ENCODE peak calls at places on chromosome 7, in eight cellular contexts. One of them, this sample, is unnamed.

GRCh38 chr7:73612598-73613269 is 11.6 kb downstream of the MLXIPL start:
- DNase-seq in colonic mucosa: peak
- DNase-seq in upper lobe of right lung: no peak
- DNase-seq in WERI-Rb-1: no peak
- DNase-seq in pancreas: peak
- DNase-seq in Calu3: peak
- DNase-seq in fibroblast of mammary gland: peak
- DNase-seq in endothelial cell: peak
- DNase-seq in this sample: peak

GRCh38 chr7:150410131-150410530 is 31.0 kb downstream of the ZNF775 start:
- DNase-seq in upper lobe of right lung: no peak
- DNase-seq in endothelial cell: no peak
- DNase-seq in pancreas: no peak
- DNase-seq in fibroblast of mammary gland: no peak
- DNase-seq in Calu3: no peak
- DNase-seq in colonic mucosa: no peak
- DNase-seq in WERI-Rb-1: no peak
- DNase-seq in this sample: no peak

GRCh38 chr7:21504021-21504420 is 38.8 kb upstream of the DNAH11 start:
- DNase-seq in endothelial cell: no peak
- DNase-seq in colonic mucosa: no peak
- DNase-seq in fibroblast of mammary gland: no peak
- DNase-seq in Calu3: peak
- DNase-seq in WERI-Rb-1: no peak
- DNase-seq in upper lobe of right lung: no peak
- DNase-seq in pancreas: no peak
- DNase-seq in this sample: no peak

GRCh38 chr7:45080265-45080957 is 8.4 kb downstream of the NACAD start:
- DNase-seq in fibroblast of mammary gland: no peak
- DNase-seq in colonic mucosa: no peak
- DNase-seq in Calu3: no peak
- DNase-seq in pancreas: no peak
- DNase-seq in WERI-Rb-1: peak
- DNase-seq in endothelial cell: no peak
- DNase-seq in upper lobe of right lung: peak
- DNase-seq in this sample: no peak

GRCh38 chr7:135924302-135924701 is 52.9 kb downstream of the MTPN start:
- DNase-seq in upper lobe of right lung: no peak
- DNase-seq in WERI-Rb-1: no peak
- DNase-seq in fibroblast of mammary gland: no peak
- DNase-seq in Calu3: no peak
- DNase-seq in pancreas: no peak
- DNase-seq in endothelial cell: no peak
- DNase-seq in colonic mucosa: no peak
- DNase-seq in this sample: no peak

GRCh38 chr7:47601119-47601880 is 19.4 kb upstream of the TNS3 start:
- DNase-seq in pancreas: no peak
- DNase-seq in fibroblast of mammary gland: peak
- DNase-seq in upper lobe of right lung: no peak
- DNase-seq in WERI-Rb-1: no peak
- DNase-seq in endothelial cell: no peak
- DNase-seq in colonic mucosa: no peak
- DNase-seq in Calu3: peak
- DNase-seq in this sample: peak

GRCh38 chr7:149320313-149321124 is 58.5 kb downstream of the ZNF783 start:
- DNase-seq in upper lobe of right lung: no peak
- DNase-seq in Calu3: no peak
- DNase-seq in fibroblast of mammary gland: no peak
- DNase-seq in WERI-Rb-1: no peak
- DNase-seq in pancreas: no peak
- DNase-seq in colonic mucosa: no peak
- DNase-seq in endothelial cell: no peak
- DNase-seq in this sample: no peak

GRCh38 chr7:81162771-81163525 is 244.1 kb upstream of the SEMA3C start:
- DNase-seq in upper lobe of right lung: no peak
- DNase-seq in pancreas: no peak
- DNase-seq in fibroblast of mammary gland: peak
- DNase-seq in Calu3: no peak
- DNase-seq in WERI-Rb-1: no peak
- DNase-seq in colonic mucosa: no peak
- DNase-seq in endothelial cell: no peak
- DNase-seq in this sample: no peak

GRCh38 chr7:37284805-37285211 is 163.9 kb downstream of the ELMO1 start:
- DNase-seq in endothelial cell: peak
- DNase-seq in fibroblast of mammary gland: peak
- DNase-seq in upper lobe of right lung: peak
- DNase-seq in colonic mucosa: peak
- DNase-seq in WERI-Rb-1: peak
- DNase-seq in Calu3: peak
- DNase-seq in pancreas: no peak
- DNase-seq in this sample: no peak

GRCh38 chr7:37833107-37833817 is 15.1 kb upstream of the NME8 start:
- DNase-seq in upper lobe of right lung: no peak
- DNase-seq in Calu3: peak
- DNase-seq in endothelial cell: peak
- DNase-seq in WERI-Rb-1: peak
- DNase-seq in pancreas: peak
- DNase-seq in fibroblast of mammary gland: peak
- DNase-seq in colonic mucosa: peak
- DNase-seq in this sample: no peak

GRCh38 chr7:73858807-73859206 is 2.2 kb upstream of the TMEM270 start:
- DNase-seq in pancreas: no peak
- DNase-seq in colonic mucosa: no peak
- DNase-seq in endothelial cell: no peak
- DNase-seq in Calu3: no peak
- DNase-seq in fibroblast of mammary gland: peak
- DNase-seq in upper lobe of right lung: no peak
- DNase-seq in WERI-Rb-1: no peak
- DNase-seq in this sample: no peak

GRCh38 chr7:143380646-143381426 is at the start of gene ZYX:
- DNase-seq in colonic mucosa: peak
- DNase-seq in fibroblast of mammary gland: peak
- DNase-seq in Calu3: peak
- DNase-seq in pancreas: peak
- DNase-seq in endothelial cell: peak
- DNase-seq in upper lobe of right lung: peak
- DNase-seq in WERI-Rb-1: peak
- DNase-seq in this sample: peak

GRCh38 chr7:1943933-1944618 is 274.0 kb downstream of the ELFN1 start:
- DNase-seq in pancreas: peak
- DNase-seq in colonic mucosa: no peak
- DNase-seq in upper lobe of right lung: no peak
- DNase-seq in WERI-Rb-1: no peak
- DNase-seq in Calu3: no peak
- DNase-seq in fibroblast of mammary gland: no peak
- DNase-seq in endothelial cell: no peak
- DNase-seq in this sample: no peak

GRCh38 chr7:123771256-123771655 is 22.5 kb upstream of the WASL start:
- DNase-seq in WERI-Rb-1: no peak
- DNase-seq in colonic mucosa: no peak
- DNase-seq in fibroblast of mammary gland: no peak
- DNase-seq in upper lobe of right lung: no peak
- DNase-seq in endothelial cell: no peak
- DNase-seq in pancreas: no peak
- DNase-seq in Calu3: no peak
- DNase-seq in this sample: no peak
- TF ChIP-seq CTCF in WERI-Rb-1: no peak
- TF ChIP-seq CTCF in colonic mucosa: no peak
- TF ChIP-seq CTCF in fibroblast of mammary gland: no peak
- TF ChIP-seq CTCF in upper lobe of right lung: no peak
- TF ChIP-seq CTCF in endothelial cell: no peak
- TF ChIP-seq CTCF in pancreas: no peak
- TF ChIP-seq CTCF in Calu3: no peak
- TF ChIP-seq CTCF in this sample: no peak

GRCh38 chr7:34425194-34425593 is 232.8 kb upstream of the NPSR1 start:
- DNase-seq in colonic mucosa: no peak
- DNase-seq in Calu3: no peak
- DNase-seq in pancreas: no peak
- DNase-seq in WERI-Rb-1: no peak
- DNase-seq in fibroblast of mammary gland: no peak
- DNase-seq in upper lobe of right lung: no peak
- DNase-seq in endothelial cell: no peak
- DNase-seq in this sample: no peak

GRCh38 chr7:34425631-34426384 is 232.2 kb upstream of the NPSR1 start:
- DNase-seq in endothelial cell: no peak
- DNase-seq in pancreas: no peak
- DNase-seq in upper lobe of right lung: no peak
- DNase-seq in Calu3: no peak
- DNase-seq in fibroblast of mammary gland: no peak
- DNase-seq in colonic mucosa: no peak
- DNase-seq in WERI-Rb-1: no peak
- DNase-seq in this sample: no peak

GRCh38 chr7:34430456-34430855 is 227.6 kb upstream of the NPSR1 start:
- DNase-seq in endothelial cell: peak
- DNase-seq in pancreas: no peak
- DNase-seq in WERI-Rb-1: peak
- DNase-seq in colonic mucosa: no peak
- DNase-seq in upper lobe of right lung: no peak
- DNase-seq in fibroblast of mammary gland: peak
- DNase-seq in Calu3: peak
- DNase-seq in this sample: peak
- TF ChIP-seq CTCF in endothelial cell: peak
- TF ChIP-seq CTCF in pancreas: no peak
- TF ChIP-seq CTCF in WERI-Rb-1: peak
- TF ChIP-seq CTCF in colonic mucosa: no peak
- TF ChIP-seq CTCF in upper lobe of right lung: peak
- TF ChIP-seq CTCF in fibroblast of mammary gland: peak
- TF ChIP-seq CTCF in Calu3: peak
- TF ChIP-seq CTCF in this sample: peak

DNA sequence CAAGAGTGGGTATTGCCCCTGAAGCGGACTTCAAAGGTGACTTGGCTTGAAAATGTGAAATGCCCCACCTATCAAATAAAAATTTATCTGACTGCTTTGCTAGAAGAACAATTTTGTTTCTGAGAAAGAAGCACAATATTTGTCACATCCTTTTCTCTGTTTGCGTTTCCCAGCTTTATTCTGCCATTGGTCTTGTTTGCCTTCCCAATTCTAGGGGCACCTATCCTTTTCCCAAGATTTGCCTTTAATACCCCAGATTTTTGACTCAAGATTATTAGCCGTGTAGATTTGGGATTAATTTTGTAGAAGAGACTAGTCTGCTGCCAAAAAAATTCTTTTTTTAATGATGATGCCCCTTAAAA is 110.2 kb upstream of the LRGUK start:
- DNase-seq in upper lobe of right lung: no peak
- DNase-seq in fibroblast of mammary gland: no peak
- DNase-seq in Calu3: no peak
- DNase-seq in colonic mucosa: no peak
- DNase-seq in WERI-Rb-1: no peak
- DNase-seq in pancreas: no peak
- DNase-seq in endothelial cell: no peak
- DNase-seq in this sample: no peak
- TF ChIP-seq CTCF in upper lobe of right lung: no peak
- TF ChIP-seq CTCF in fibroblast of mammary gland: no peak
- TF ChIP-seq CTCF in Calu3: peak
- TF ChIP-seq CTCF in colonic mucosa: no peak
- TF ChIP-seq CTCF in WERI-Rb-1: no peak
- TF ChIP-seq CTCF in pancreas: no peak
- TF ChIP-seq CTCF in endothelial cell: no peak
- TF ChIP-seq CTCF in this sample: peak

GRCh38 chr7:159046300-159046699 is 98.4 kb downstream of the VIPR2 start:
- DNase-seq in WERI-Rb-1: no peak
- DNase-seq in pancreas: no peak
- DNase-seq in upper lobe of right lung: no peak
- DNase-seq in fibroblast of mammary gland: no peak
- DNase-seq in colonic mucosa: no peak
- DNase-seq in endothelial cell: no peak
- DNase-seq in Calu3: no peak
- DNase-seq in this sample: no peak

GRCh38 chr7:159048656-159049055 is 96.0 kb downstream of the VIPR2 start:
- DNase-seq in WERI-Rb-1: no peak
- DNase-seq in colonic mucosa: peak
- DNase-seq in Calu3: no peak
- DNase-seq in upper lobe of right lung: no peak
- DNase-seq in endothelial cell: no peak
- DNase-seq in fibroblast of mammary gland: no peak
- DNase-seq in pancreas: no peak
- DNase-seq in this sample: no peak

GRCh38 chr7:159047536-159047935 is 97.1 kb downstream of the VIPR2 start:
- DNase-seq in pancreas: no peak
- DNase-seq in fibroblast of mammary gland: no peak
- DNase-seq in upper lobe of right lung: no peak
- DNase-seq in WERI-Rb-1: no peak
- DNase-seq in Calu3: no peak
- DNase-seq in colonic mucosa: no peak
- DNase-seq in endothelial cell: no peak
- DNase-seq in this sample: no peak

GRCh38 chr7:159042639-159043101 is 102.0 kb downstream of the VIPR2 start:
- DNase-seq in pancreas: no peak
- DNase-seq in WERI-Rb-1: no peak
- DNase-seq in colonic mucosa: peak
- DNase-seq in upper lobe of right lung: no peak
- DNase-seq in fibroblast of mammary gland: no peak
- DNase-seq in Calu3: no peak
- DNase-seq in endothelial cell: no peak
- DNase-seq in this sample: no peak

GRCh38 chr7:159045839-159046238 is 98.8 kb downstream of the VIPR2 start:
- DNase-seq in endothelial cell: no peak
- DNase-seq in upper lobe of right lung: no peak
- DNase-seq in WERI-Rb-1: no peak
- DNase-seq in pancreas: no peak
- DNase-seq in colonic mucosa: no peak
- DNase-seq in Calu3: no peak
- DNase-seq in fibroblast of mammary gland: no peak
- DNase-seq in this sample: no peak
- TF ChIP-seq CTCF in endothelial cell: no peak
- TF ChIP-seq CTCF in upper lobe of right lung: no peak
- TF ChIP-seq CTCF in WERI-Rb-1: no peak
- TF ChIP-seq CTCF in pancreas: no peak
- TF ChIP-seq CTCF in colonic mucosa: no peak
- TF ChIP-seq CTCF in Calu3: no peak
- TF ChIP-seq CTCF in fibroblast of mammary gland: no peak
- TF ChIP-seq CTCF in this sample: peak

GRCh38 chr7:85525661-85526060 is 338.8 kb upstream of the SEMA3D start:
- DNase-seq in fibroblast of mammary gland: no peak
- DNase-seq in upper lobe of right lung: no peak
- DNase-seq in colonic mucosa: no peak
- DNase-seq in pancreas: no peak
- DNase-seq in endothelial cell: no peak
- DNase-seq in Calu3: no peak
- DNase-seq in WERI-Rb-1: no peak
- DNase-seq in this sample: no peak

GRCh38 chr7:85529831-85530230 is 343.0 kb upstream of the SEMA3D start:
- DNase-seq in colonic mucosa: no peak
- DNase-seq in pancreas: no peak
- DNase-seq in WERI-Rb-1: no peak
- DNase-seq in upper lobe of right lung: no peak
- DNase-seq in endothelial cell: no peak
- DNase-seq in Calu3: no peak
- DNase-seq in fibroblast of mammary gland: peak
- DNase-seq in this sample: peak

GRCh38 chr7:85529197-85529596 is 342.3 kb upstream of the SEMA3D start:
- DNase-seq in upper lobe of right lung: no peak
- DNase-seq in colonic mucosa: no peak
- DNase-seq in fibroblast of mammary gland: peak
- DNase-seq in WERI-Rb-1: no peak
- DNase-seq in Calu3: no peak
- DNase-seq in pancreas: no peak
- DNase-seq in endothelial cell: no peak
- DNase-seq in this sample: peak

GRCh38 chr7:85528581-85528980 is 341.7 kb upstream of the SEMA3D start:
- DNase-seq in endothelial cell: no peak
- DNase-seq in pancreas: no peak
- DNase-seq in fibroblast of mammary gland: peak
- DNase-seq in upper lobe of right lung: no peak
- DNase-seq in Calu3: no peak
- DNase-seq in colonic mucosa: no peak
- DNase-seq in WERI-Rb-1: no peak
- DNase-seq in this sample: no peak
- TF ChIP-seq CTCF in endothelial cell: no peak
- TF ChIP-seq CTCF in pancreas: no peak
- TF ChIP-seq CTCF in fibroblast of mammary gland: no peak
- TF ChIP-seq CTCF in upper lobe of right lung: no peak
- TF ChIP-seq CTCF in Calu3: no peak
- TF ChIP-seq CTCF in colonic mucosa: no peak
- TF ChIP-seq CTCF in WERI-Rb-1: no peak
- TF ChIP-seq CTCF in this sample: no peak